ENCODE peak calls at places on chromosomes 11 and 22, in six cellular contexts. One of them, this sample, is unnamed.

GRCh38 chr11:1749787-1750351 is 526 bp downstream of the IFITM10 start:
- DNase-seq in A172: peak
- DNase-seq in HTR-8/SVneo: no peak
- DNase-seq in left ventricle myocardium inferior: no peak
- DNase-seq in activated T-helper 1 cell treated with anti-CD3 and anti-CD28 coated beads, Interleukin-12 subunit alpha, Interleukin-12 subunit beta, Interleukin-2, Interleukin-4 antibody, amounts not matched to agents 30 ng/mL and 10 ng/mL and 1 ng/mL, durations not matched to agents 14 hours and 24 hours and 36 hours: no peak
- DNase-seq in stimulated activated CD8-positive, alpha-beta memory T cell treated with anti-CD3 and anti-CD28 coated beads, Interleukin-7, amount 100 ng/mL, for 1 hour: no peak
- DNase-seq in this sample: peak

GRCh38 chr11:4495487-4495886 is 13.0 kb downstream of the OR52K1 start:
- DNase-seq in HTR-8/SVneo: no peak
- DNase-seq in A172: peak
- DNase-seq in left ventricle myocardium inferior: no peak
- DNase-seq in activated T-helper 1 cell treated with anti-CD3 and anti-CD28 coated beads, Interleukin-12 subunit alpha, Interleukin-12 subunit beta, Interleukin-2, Interleukin-4 antibody, amounts not matched to agents 30 ng/mL and 10 ng/mL and 1 ng/mL, durations not matched to agents 14 hours and 24 hours and 36 hours: no peak
- DNase-seq in stimulated activated CD8-positive, alpha-beta memory T cell treated with anti-CD3 and anti-CD28 coated beads, Interleukin-7, amount 100 ng/mL, for 1 hour: no peak
- DNase-seq in this sample: no peak

GRCh38 chr11:133896028-133896427 is 50.7 kb upstream of the SPATA19 start:
- DNase-seq in HTR-8/SVneo: no peak
- DNase-seq in left ventricle myocardium inferior: no peak
- DNase-seq in activated T-helper 1 cell treated with anti-CD3 and anti-CD28 coated beads, Interleukin-12 subunit alpha, Interleukin-12 subunit beta, Interleukin-2, Interleukin-4 antibody, amounts not matched to agents 30 ng/mL and 10 ng/mL and 1 ng/mL, durations not matched to agents 14 hours and 24 hours and 36 hours: no peak
- DNase-seq in A172: no peak
- DNase-seq in stimulated activated CD8-positive, alpha-beta memory T cell treated with anti-CD3 and anti-CD28 coated beads, Interleukin-7, amount 100 ng/mL, for 1 hour: no peak
- DNase-seq in this sample: no peak

GRCh38 chr11:118343981-118344521 is at the start of gene CD3G:
- DNase-seq in HTR-8/SVneo: no peak
- DNase-seq in activated T-helper 1 cell treated with anti-CD3 and anti-CD28 coated beads, Interleukin-12 subunit alpha, Interleukin-12 subunit beta, Interleukin-2, Interleukin-4 antibody, amounts not matched to agents 30 ng/mL and 10 ng/mL and 1 ng/mL, durations not matched to agents 14 hours and 24 hours and 36 hours: peak
- DNase-seq in A172: no peak
- DNase-seq in stimulated activated CD8-positive, alpha-beta memory T cell treated with anti-CD3 and anti-CD28 coated beads, Interleukin-7, amount 100 ng/mL, for 1 hour: peak
- DNase-seq in left ventricle myocardium inferior: no peak
- DNase-seq in this sample: no peak

GRCh38 chr11:37770145-37770544 is 1172.1 kb upstream of the RAG2 start:
- DNase-seq in activated T-helper 1 cell treated with anti-CD3 and anti-CD28 coated beads, Interleukin-12 subunit alpha, Interleukin-12 subunit beta, Interleukin-2, Interleukin-4 antibody, amounts not matched to agents 30 ng/mL and 10 ng/mL and 1 ng/mL, durations not matched to agents 14 hours and 24 hours and 36 hours: no peak
- DNase-seq in A172: no peak
- DNase-seq in left ventricle myocardium inferior: no peak
- DNase-seq in HTR-8/SVneo: no peak
- DNase-seq in stimulated activated CD8-positive, alpha-beta memory T cell treated with anti-CD3 and anti-CD28 coated beads, Interleukin-7, amount 100 ng/mL, for 1 hour: no peak
- DNase-seq in this sample: no peak

GRCh38 chr11:65384301-65384889 is 1.9 kb upstream of the SLC25A45 start:
- DNase-seq in A172: peak
- DNase-seq in stimulated activated CD8-positive, alpha-beta memory T cell treated with anti-CD3 and anti-CD28 coated beads, Interleukin-7, amount 100 ng/mL, for 1 hour: no peak
- DNase-seq in HTR-8/SVneo: no peak
- DNase-seq in activated T-helper 1 cell treated with anti-CD3 and anti-CD28 coated beads, Interleukin-12 subunit alpha, Interleukin-12 subunit beta, Interleukin-2, Interleukin-4 antibody, amounts not matched to agents 30 ng/mL and 10 ng/mL and 1 ng/mL, durations not matched to agents 14 hours and 24 hours and 36 hours: no peak
- DNase-seq in left ventricle myocardium inferior: no peak
- DNase-seq in this sample: no peak

GRCh38 chr11:46901156-46901555 is 17.2 kb downstream of the LRP4 start:
- DNase-seq in activated T-helper 1 cell treated with anti-CD3 and anti-CD28 coated beads, Interleukin-12 subunit alpha, Interleukin-12 subunit beta, Interleukin-2, Interleukin-4 antibody, amounts not matched to agents 30 ng/mL and 10 ng/mL and 1 ng/mL, durations not matched to agents 14 hours and 24 hours and 36 hours: no peak
- DNase-seq in A172: no peak
- DNase-seq in HTR-8/SVneo: no peak
- DNase-seq in left ventricle myocardium inferior: no peak
- DNase-seq in stimulated activated CD8-positive, alpha-beta memory T cell treated with anti-CD3 and anti-CD28 coated beads, Interleukin-7, amount 100 ng/mL, for 1 hour: no peak
- DNase-seq in this sample: no peak

GRCh38 chr11:877565-877964 is 33.0 kb downstream of the CHID1 start:
- DNase-seq in HTR-8/SVneo: no peak
- DNase-seq in stimulated activated CD8-positive, alpha-beta memory T cell treated with anti-CD3 and anti-CD28 coated beads, Interleukin-7, amount 100 ng/mL, for 1 hour: no peak
- DNase-seq in left ventricle myocardium inferior: no peak
- DNase-seq in A172: peak
- DNase-seq in activated T-helper 1 cell treated with anti-CD3 and anti-CD28 coated beads, Interleukin-12 subunit alpha, Interleukin-12 subunit beta, Interleukin-2, Interleukin-4 antibody, amounts not matched to agents 30 ng/mL and 10 ng/mL and 1 ng/mL, durations not matched to agents 14 hours and 24 hours and 36 hours: peak
- DNase-seq in this sample: no peak

GRCh38 chr11:86740628-86741488 is 59.5 kb upstream of the PRSS23 start:
- DNase-seq in HTR-8/SVneo: peak
- DNase-seq in stimulated activated CD8-positive, alpha-beta memory T cell treated with anti-CD3 and anti-CD28 coated beads, Interleukin-7, amount 100 ng/mL, for 1 hour: no peak
- DNase-seq in activated T-helper 1 cell treated with anti-CD3 and anti-CD28 coated beads, Interleukin-12 subunit alpha, Interleukin-12 subunit beta, Interleukin-2, Interleukin-4 antibody, amounts not matched to agents 30 ng/mL and 10 ng/mL and 1 ng/mL, durations not matched to agents 14 hours and 24 hours and 36 hours: no peak
- DNase-seq in left ventricle myocardium inferior: no peak
- DNase-seq in A172: peak
- DNase-seq in this sample: peak

GRCh38 chr11:78763664-78764063 is 189.0 kb upstream of the NARS2 start:
- DNase-seq in activated T-helper 1 cell treated with anti-CD3 and anti-CD28 coated beads, Interleukin-12 subunit alpha, Interleukin-12 subunit beta, Interleukin-2, Interleukin-4 antibody, amounts not matched to agents 30 ng/mL and 10 ng/mL and 1 ng/mL, durations not matched to agents 14 hours and 24 hours and 36 hours: no peak
- DNase-seq in stimulated activated CD8-positive, alpha-beta memory T cell treated with anti-CD3 and anti-CD28 coated beads, Interleukin-7, amount 100 ng/mL, for 1 hour: no peak
- DNase-seq in A172: no peak
- DNase-seq in left ventricle myocardium inferior: no peak
- DNase-seq in HTR-8/SVneo: no peak
- DNase-seq in this sample: no peak

GRCh38 chr11:79400717-79401330 is 40.0 kb downstream of the TENM4 start:
- DNase-seq in left ventricle myocardium inferior: peak
- DNase-seq in activated T-helper 1 cell treated with anti-CD3 and anti-CD28 coated beads, Interleukin-12 subunit alpha, Interleukin-12 subunit beta, Interleukin-2, Interleukin-4 antibody, amounts not matched to agents 30 ng/mL and 10 ng/mL and 1 ng/mL, durations not matched to agents 14 hours and 24 hours and 36 hours: no peak
- DNase-seq in HTR-8/SVneo: no peak
- DNase-seq in stimulated activated CD8-positive, alpha-beta memory T cell treated with anti-CD3 and anti-CD28 coated beads, Interleukin-7, amount 100 ng/mL, for 1 hour: no peak
- DNase-seq in A172: peak
- DNase-seq in this sample: no peak

GRCh38 chr11:251550-251949 is 14.8 kb downstream of the PSMD13 start:
- DNase-seq in HTR-8/SVneo: no peak
- DNase-seq in left ventricle myocardium inferior: no peak
- DNase-seq in stimulated activated CD8-positive, alpha-beta memory T cell treated with anti-CD3 and anti-CD28 coated beads, Interleukin-7, amount 100 ng/mL, for 1 hour: no peak
- DNase-seq in activated T-helper 1 cell treated with anti-CD3 and anti-CD28 coated beads, Interleukin-12 subunit alpha, Interleukin-12 subunit beta, Interleukin-2, Interleukin-4 antibody, amounts not matched to agents 30 ng/mL and 10 ng/mL and 1 ng/mL, durations not matched to agents 14 hours and 24 hours and 36 hours: no peak
- DNase-seq in A172: no peak
- DNase-seq in this sample: no peak

GRCh38 chr11:12552677-12553076 is 121.5 kb upstream of the TEAD1 start:
- DNase-seq in activated T-helper 1 cell treated with anti-CD3 and anti-CD28 coated beads, Interleukin-12 subunit alpha, Interleukin-12 subunit beta, Interleukin-2, Interleukin-4 antibody, amounts not matched to agents 30 ng/mL and 10 ng/mL and 1 ng/mL, durations not matched to agents 14 hours and 24 hours and 36 hours: no peak
- DNase-seq in left ventricle myocardium inferior: no peak
- DNase-seq in stimulated activated CD8-positive, alpha-beta memory T cell treated with anti-CD3 and anti-CD28 coated beads, Interleukin-7, amount 100 ng/mL, for 1 hour: no peak
- DNase-seq in A172: no peak
- DNase-seq in HTR-8/SVneo: no peak
- DNase-seq in this sample: no peak

GRCh38 chr11:8101421-8101820 is 20.4 kb downstream of the TUB start:
- DNase-seq in left ventricle myocardium inferior: no peak
- DNase-seq in A172: no peak
- DNase-seq in HTR-8/SVneo: no peak
- DNase-seq in activated T-helper 1 cell treated with anti-CD3 and anti-CD28 coated beads, Interleukin-12 subunit alpha, Interleukin-12 subunit beta, Interleukin-2, Interleukin-4 antibody, amounts not matched to agents 30 ng/mL and 10 ng/mL and 1 ng/mL, durations not matched to agents 14 hours and 24 hours and 36 hours: no peak
- DNase-seq in stimulated activated CD8-positive, alpha-beta memory T cell treated with anti-CD3 and anti-CD28 coated beads, Interleukin-7, amount 100 ng/mL, for 1 hour: no peak
- DNase-seq in this sample: no peak

GRCh38 chr11:8297781-8298440 is 34.2 kb upstream of the LMO1 start:
- DNase-seq in A172: no peak
- DNase-seq in HTR-8/SVneo: no peak
- DNase-seq in activated T-helper 1 cell treated with anti-CD3 and anti-CD28 coated beads, Interleukin-12 subunit alpha, Interleukin-12 subunit beta, Interleukin-2, Interleukin-4 antibody, amounts not matched to agents 30 ng/mL and 10 ng/mL and 1 ng/mL, durations not matched to agents 14 hours and 24 hours and 36 hours: no peak
- DNase-seq in left ventricle myocardium inferior: no peak
- DNase-seq in stimulated activated CD8-positive, alpha-beta memory T cell treated with anti-CD3 and anti-CD28 coated beads, Interleukin-7, amount 100 ng/mL, for 1 hour: no peak
- DNase-seq in this sample: no peak

GRCh38 chr22:37627545-37627944 is 11.9 kb upstream of the SH3BP1 start:
- DNase-seq in A172: no peak
- DNase-seq in activated T-helper 1 cell treated with anti-CD3 and anti-CD28 coated beads, Interleukin-12 subunit alpha, Interleukin-12 subunit beta, Interleukin-2, Interleukin-4 antibody, amounts not matched to agents 30 ng/mL and 10 ng/mL and 1 ng/mL, durations not matched to agents 14 hours and 24 hours and 36 hours: peak
- DNase-seq in stimulated activated CD8-positive, alpha-beta memory T cell treated with anti-CD3 and anti-CD28 coated beads, Interleukin-7, amount 100 ng/mL, for 1 hour: no peak
- DNase-seq in HTR-8/SVneo: no peak
- DNase-seq in left ventricle myocardium inferior: no peak
- DNase-seq in this sample: no peak

GRCh38 chr11:44388828-44389645 is 79.1 kb upstream of the ALX4 start:
- DNase-seq in stimulated activated CD8-positive, alpha-beta memory T cell treated with anti-CD3 and anti-CD28 coated beads, Interleukin-7, amount 100 ng/mL, for 1 hour: no peak
- DNase-seq in activated T-helper 1 cell treated with anti-CD3 and anti-CD28 coated beads, Interleukin-12 subunit alpha, Interleukin-12 subunit beta, Interleukin-2, Interleukin-4 antibody, amounts not matched to agents 30 ng/mL and 10 ng/mL and 1 ng/mL, durations not matched to agents 14 hours and 24 hours and 36 hours: no peak
- DNase-seq in HTR-8/SVneo: no peak
- DNase-seq in left ventricle myocardium inferior: no peak
- DNase-seq in A172: no peak
- DNase-seq in this sample: no peak